ENCODE peak calls at places on chromosomes 4 and X, in five cellular contexts. Z is activated CD4-positive, CD25-positive, alpha-beta regulatory T cell; X is NCI-H1417; C is HS-5; B is thyroid gland. P is an unnamed sample.

GRCh38 chr4:106329027-106329618 is 12.8 kb downstream of the AIMP1 start:
- DNase-seq in X (no peak), B (no peak), C (no peak), Z (no peak), P (peak; percentile 23)

GRCh38 chr4:26081795-26082498 is 167.9 kb downstream of the SMIM20 start:
- DNase-seq in C (no peak), B (no peak), Z (no peak), X (peak; percentile 30), P (peak; percentile 86)

GRCh38 chr4:125111352-125111751 is 203.4 kb upstream of the FAT4 start:
- DNase-seq in X (no peak), C (no peak), B (no peak), Z (no peak), P (no peak)

GRCh38 chrX:68894513-68895338 is 65.9 kb downstream of the EFNB1 start:
- DNase-seq in Z (no peak), C (no peak), X (peak; percentile 63), B (peak; percentile 52), P (no peak)

GRCh38 chr4:184150102-184150839 is 67.4 kb downstream of the ENPP6 start:
- DNase-seq in C (no peak), Z (no peak), B (no peak), X (no peak), P (no peak)

GRCh38 chr4:126470862-126471261 is 1156.1 kb downstream of the FAT4 start:
- DNase-seq in B (no peak), C (no peak), Z (no peak), X (no peak), P (no peak)

GRCh38 chrX:110042521-110042920 is 39.6 kb downstream of the TMEM164 start:
- DNase-seq in Z (no peak), C (no peak), B (no peak), X (no peak), P (no peak)

GRCh38 chrX:24561121-24561520 is 86.0 kb downstream of the PCYT1B start:
- DNase-seq in X (no peak), B (no peak), C (no peak), Z (no peak), P (peak; percentile 38)

P was measured in NCI-H82.